ENCODE peak calls at places on chromosomes 12 and 14, in ten cellular contexts. W, F, L, O, B, A, D, S, U and E are unnamed samples.
A peak's percentile ranks its signal among the peaks of the same experiment; 100 is the strongest.

GRCh38 chr14:68403191-68403781 is 389.6 kb downstream of the ZFP36L1 start:
- DNase-seq in W (no peak), F (no peak), L (no peak), O (no peak), B (no peak), A (no peak), D (no peak), S (no peak), U (no peak), E (no peak)

GRCh38 chr12:64181504-64182291 is 40.4 kb downstream of the KICS2 start:
- DNase-seq in W (peak; percentile 36), F (peak; percentile 42), L (peak; percentile 29), O (peak; percentile 67), B (peak; percentile 7), A (no peak), D (peak; percentile 98), S (peak; percentile 49), U (peak; percentile 44), E (peak; percentile 69)

GRCh38 chr12:110253176-110253575 is 27.9 kb upstream of the ATP2A2 start:
- DNase-seq in W (no peak), F (no peak), L (peak; percentile 82), O (no peak), B (no peak), A (no peak), D (no peak), S (no peak), U (peak; percentile 70), E (no peak)

GRCh38 chr12:27627123-27627835 is 69.0 kb upstream of the REP15 start:
- DNase-seq in W (no peak), F (no peak), L (no peak), O (no peak), B (no peak), A (no peak), D (peak; percentile 85), S (no peak), U (no peak), E (no peak)

GRCh38 chr14:91252901-91253794 is 8.6 kb upstream of the GPR68 start:
- DNase-seq in W (no peak), F (peak; percentile 33), L (peak; percentile 56), O (peak; percentile 28), B (no peak), A (no peak), D (no peak), S (peak; percentile 84), U (peak; percentile 54), E (peak; percentile 63)

GRCh38 chr12:11763760-11764520 is 114.5 kb downstream of the ETV6 start:
- DNase-seq in W (no peak), F (no peak), L (no peak), O (no peak), B (no peak), A (no peak), D (peak; percentile 28), S (no peak), U (no peak), E (no peak)

GRCh38 chr12:67710582-67710981 is 62.0 kb downstream of the DYRK2 start:
- DNase-seq in W (no peak), F (peak; percentile 16), L (no peak), O (no peak), B (no peak), A (no peak), D (peak; percentile 81), S (no peak), U (peak; percentile 59), E (peak; percentile 70)

GRCh38 chr14:89681086-89682018 is 264.3 kb upstream of the FOXN3 start:
- DNase-seq in W (no peak), F (no peak), L (no peak), O (no peak), B (peak; percentile 71), A (no peak), D (no peak), S (no peak), U (no peak), E (no peak)

GRCh38 chr12:14201291-14201690 is 164.2 kb upstream of the ATF7IP start:
- DNase-seq in W (no peak), F (no peak), L (no peak), O (no peak), B (no peak), A (no peak), D (no peak), S (no peak), U (no peak), E (no peak)

GRCh38 chr12:106300761-106301160 is 1.8 kb upstream of the TCP11L2 start:
- DNase-seq in W (no peak), F (no peak), L (no peak), O (no peak), B (no peak), A (no peak), D (no peak), S (no peak), U (no peak), E (no peak)

GRCh38 chr12:119153477-119154434 is 25.0 kb upstream of the HSPB8 start:
- DNase-seq in W (peak; percentile 77), F (no peak), L (peak; percentile 49), O (no peak), B (peak; percentile 7), A (peak; percentile 41), D (no peak), S (peak; percentile 98), U (peak; percentile 72), E (no peak)

GRCh38 chr12:62379026-62379722 is 87.5 kb upstream of the MON2 start:
- DNase-seq in W (no peak), F (no peak), L (no peak), O (no peak), B (no peak), A (no peak), D (no peak), S (no peak), U (no peak), E (no peak)

GRCh38 chr12:83559650-83560049 is 872.9 kb downstream of the TMTC2 start:
- DNase-seq in W (no peak), F (no peak), L (no peak), O (no peak), B (no peak), A (no peak), D (no peak), S (no peak), U (no peak), E (no peak)

GRCh38 chr12:71551529-71551928 is 111.9 kb downstream of the LGR5 start:
- DNase-seq in W (no peak), F (peak; percentile 12), L (no peak), O (no peak), B (no peak), A (peak; percentile 20), D (peak; percentile 29), S (peak; percentile 25), U (no peak), E (no peak)

GRCh38 chr14:21093769-21094681 is 4.4 kb downstream of the ZNF219 start:
- DNase-seq in W (no peak), F (no peak), L (no peak), O (peak; percentile 61), B (no peak), A (no peak), D (no peak), S (peak; percentile 98), U (no peak), E (no peak)

GRCh38 chr12:68789144-68789878 is 18.7 kb upstream of the MDM2 start:
- DNase-seq in W (no peak), F (no peak), L (no peak), O (no peak), B (no peak), A (no peak), D (no peak), S (no peak), U (no peak), E (no peak)

GRCh38 chr14:94545131-94545841 is 16.0 kb upstream of the SERPINA4 start:
- DNase-seq in W (no peak), F (no peak), L (no peak), O (no peak), B (no peak), A (no peak), D (no peak), S (peak; percentile 62), U (no peak), E (no peak)

GRCh38 chr12:123064356-123064755 is 83.9 kb downstream of the ARL6IP4 start:
- DNase-seq in W (no peak), F (no peak), L (peak; percentile 81), O (peak; percentile 93), B (no peak), A (no peak), D (no peak), S (no peak), U (no peak), E (no peak)

GRCh38 chr12:106913456-106913855 is 42.3 kb upstream of the TMEM263 start:
- DNase-seq in W (no peak), F (no peak), L (no peak), O (no peak), B (no peak), A (no peak), D (no peak), S (no peak), U (no peak), E (no peak)

GRCh38 chr14:103867020-103867419 is 19.6 kb upstream of the PPP1R13B start:
- DNase-seq in W (no peak), F (no peak), L (no peak), O (no peak), B (no peak), A (no peak), D (no peak), S (no peak), U (no peak), E (peak; percentile 16)

GRCh38 chr14:67908061-67908767 is 88.6 kb downstream of the RAD51B start:
- DNase-seq in W (no peak), F (no peak), L (no peak), O (peak; percentile 58), B (no peak), A (no peak), D (no peak), S (no peak), U (no peak), E (no peak)

GRCh38 chr14:51129130-51129529 is 34.2 kb upstream of the TRIM9 start:
- DNase-seq in W (no peak), F (no peak), L (no peak), O (no peak), B (no peak), A (peak; percentile 1), D (no peak), S (no peak), U (no peak), E (no peak)

GRCh38 chr12:80195143-80195726 is 95.9 kb downstream of the OTOGL start:
- DNase-seq in W (no peak), F (peak; percentile 64), L (no peak), O (peak; percentile 32), B (no peak), A (peak; percentile 55), D (peak; percentile 63), S (peak; percentile 71), U (no peak), E (no peak)

GRCh38 chr12:45477526-45477925 is 252.0 kb upstream of the ARID2 start:
- DNase-seq in W (no peak), F (no peak), L (no peak), O (no peak), B (no peak), A (no peak), D (no peak), S (no peak), U (no peak), E (no peak)

GRCh38 chr12:53365245-53365904 is 14.6 kb upstream of the SP1 start:
- DNase-seq in W (no peak), F (no peak), L (no peak), O (no peak), B (no peak), A (no peak), D (no peak), S (no peak), U (no peak), E (no peak)

GRCh38 chr14:61585598-61586538 is 109.4 kb upstream of the HIF1A start:
- DNase-seq in W (peak; percentile 37), F (no peak), L (peak; percentile 76), O (no peak), B (no peak), A (no peak), D (peak; percentile 80), S (no peak), U (peak; percentile 61), E (peak; percentile 69)

GRCh38 chr12:11768233-11768965 is 118.9 kb downstream of the ETV6 start:
- DNase-seq in W (no peak), F (no peak), L (no peak), O (no peak), B (no peak), A (no peak), D (no peak), S (no peak), U (no peak), E (no peak)

GRCh38 chr14:74324945-74325361 is 22.2 kb upstream of the ABCD4 start:
- DNase-seq in W (no peak), F (peak; percentile 50), L (no peak), O (peak; percentile 35), B (no peak), A (peak; percentile 42), D (peak; percentile 33), S (peak; percentile 74), U (no peak), E (no peak)